ENCODE peak calls at places on chromosome 22, in six cellular contexts. H is AG04450, Q is fibroblast of mammary gland, K is fibroblast of the aortic adventitia, E is left ventricle myocardium inferior, O is MM.1S. N is an unnamed sample.

GRCh38 chr22:19430890-19431541 is 517 bp downstream of the HIRA start:
- DNase-seq in H (no peak), Q (peak), K (peak), E (peak), O (peak), N (peak)

GRCh38 chr22:23695748-23696325 is 5.0 kb downstream of the RGL4 start:
- DNase-seq in H (no peak), Q (no peak), K (no peak), E (no peak), O (no peak), N (no peak)

GRCh38 chr22:30882181-30882771 is 86.3 kb downstream of the MORC2 start:
- DNase-seq in H (no peak), Q (no peak), K (no peak), E (no peak), O (no peak), N (no peak)

GRCh38 chr22:46993626-46994025 is 231.2 kb downstream of the TBC1D22A start:
- DNase-seq in H (no peak), Q (no peak), K (no peak), E (no peak), O (no peak), N (no peak)

GRCh38 chr22:29704528-29705285 is 15.1 kb upstream of the CABP7 start:
- DNase-seq in H (peak), Q (peak), K (peak), E (no peak), O (no peak), N (no peak)

GRCh38 chr22:20268350-20269012 is 363 bp upstream of the RTN4R start:
- DNase-seq in H (no peak), Q (peak), K (peak), E (peak), O (peak), N (peak)

GRCh38 chr22:46027219-46028068 is 50.5 kb upstream of the WNT7B start:
- DNase-seq in H (no peak), Q (no peak), K (no peak), E (peak), O (peak), N (no peak)

GRCh38 chr22:30372915-30373314 is 14.3 kb downstream of the RNF215 start:
- DNase-seq in H (no peak), Q (no peak), K (no peak), E (no peak), O (no peak), N (no peak)

GRCh38 chr22:50347157-50347556 is 4.0 kb downstream of the PPP6R2 start:
- DNase-seq in H (no peak), Q (no peak), K (no peak), E (no peak), O (no peak), N (no peak)

GRCh38 chr22:22397292-22397870 is 111.2 kb downstream of the ZNF280B start:
- DNase-seq in H (no peak), Q (peak), K (peak), E (peak), O (no peak), N (peak)

GRCh38 chr22:19079691-19080090 is 42.5 kb downstream of the DGCR2 start:
- DNase-seq in H (no peak), Q (no peak), K (no peak), E (no peak), O (no peak), N (no peak)

GRCh38 chr22:22133910-22134309 is 110.7 kb upstream of the VPREB1 start:
- DNase-seq in H (no peak), Q (no peak), K (no peak), E (no peak), O (no peak), N (no peak)

GRCh38 chr22:22038178-22038880 is 55.7 kb upstream of the TOP3B start:
- DNase-seq in H (no peak), Q (no peak), K (peak), E (no peak), O (no peak), N (no peak)

GRCh38 chr22:20963201-20964052 is 3.6 kb upstream of the AIFM3 start:
- DNase-seq in H (no peak), Q (no peak), K (no peak), E (no peak), O (no peak), N (no peak)

GRCh38 chr22:21942939-21943338 is 9.7 kb downstream of the PPM1F start:
- DNase-seq in H (no peak), Q (peak), K (no peak), E (no peak), O (no peak), N (no peak)

GRCh38 chr22:34045311-34045710 is 125.0 kb upstream of the LARGE1 start:
- DNase-seq in H (no peak), Q (no peak), K (no peak), E (no peak), O (no peak), N (no peak)

GRCh38 chr22:41197046-41197807 is 7.9 kb upstream of the L3MBTL2 start:
- DNase-seq in H (no peak), Q (peak), K (peak), E (peak), O (peak), N (peak)
- TF ChIP-seq CTCF in H (peak), Q (no peak), K (peak), E (peak), O (peak), N (no peak)

GRCh38 chr22:44486538-44486937 is 11.5 kb downstream of the RTL6 start:
- DNase-seq in H (no peak), Q (no peak), K (no peak), E (no peak), O (no peak), N (no peak)

GRCh38 chr22:44489817-44490216 is 8.2 kb downstream of the RTL6 start:
- DNase-seq in H (no peak), Q (no peak), K (no peak), E (no peak), O (no peak), N (no peak)

GRCh38 chr22:44489026-44489425 is 9.0 kb downstream of the RTL6 start:
- DNase-seq in H (no peak), Q (no peak), K (no peak), E (no peak), O (no peak), N (no peak)

GRCh38 chr22:44485494-44485893 is 12.5 kb downstream of the RTL6 start:
- DNase-seq in H (no peak), Q (no peak), K (no peak), E (no peak), O (no peak), N (no peak)

GRCh38 chr22:44488354-44488753 is 9.7 kb downstream of the RTL6 start:
- DNase-seq in H (no peak), Q (no peak), K (no peak), E (no peak), O (no peak), N (no peak)
- TF ChIP-seq CTCF in H (no peak), Q (no peak), K (no peak), E (no peak), O (no peak), N (no peak)

GRCh38 chr22:26658671-26659478 is 1.5 kb downstream of the MIAT start:
- DNase-seq in H (peak), Q (peak), K (peak), E (no peak), O (peak), N (peak)

GRCh38 chr22:26658161-26658560 is 773 bp downstream of the MIAT start:
- DNase-seq in H (no peak), Q (no peak), K (no peak), E (no peak), O (peak), N (no peak)

GRCh38 chr22:26660961-26661578 is 3.7 kb downstream of the MIAT start:
- DNase-seq in H (no peak), Q (no peak), K (no peak), E (no peak), O (no peak), N (no peak)

GRCh38 chr22:26662160-26662559 is 4.8 kb downstream of the MIAT start:
- DNase-seq in H (no peak), Q (no peak), K (no peak), E (no peak), O (no peak), N (no peak)

GRCh38 chr22:26656896-26657851 is at the start of gene MIAT:
- DNase-seq in H (no peak), Q (no peak), K (no peak), E (no peak), O (peak), N (peak)
- TF ChIP-seq CTCF in H (no peak), Q (no peak), K (no peak), E (no peak), O (no peak), N (no peak)

GRCh38 chr22:17164392-17165024 is 5.4 kb upstream of the HDHD5 start:
- DNase-seq in H (no peak), Q (peak), K (no peak), E (no peak), O (no peak), N (no peak)
- TF ChIP-seq CTCF in H (peak), Q (peak), K (peak), E (no peak), O (peak), N (no peak)

DNA sequence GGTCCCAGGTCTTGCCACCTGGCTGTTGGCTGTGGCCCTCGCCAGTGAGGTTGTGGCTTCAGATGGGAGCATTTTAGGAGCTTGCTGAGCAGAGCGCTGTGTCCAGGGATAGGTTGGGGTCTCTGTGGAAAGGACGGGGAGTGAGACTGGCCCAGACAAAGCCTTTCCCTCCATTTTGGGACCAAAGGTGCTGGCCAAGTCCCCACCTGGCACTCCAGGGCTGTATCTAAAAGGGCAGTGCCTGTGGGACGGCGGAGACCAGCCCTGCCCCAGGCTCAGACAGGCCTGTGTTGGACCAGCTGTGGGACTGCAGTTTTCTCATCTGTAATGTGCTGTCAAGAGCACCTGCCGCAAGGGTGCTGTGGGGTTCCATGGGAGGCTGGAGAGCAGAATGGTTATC is 5.0 kb upstream of the KCTD17 start:
- DNase-seq in H (no peak), Q (no peak), K (no peak), E (no peak), O (no peak), N (no peak)
- TF ChIP-seq CTCF in H (no peak), Q (no peak), K (no peak), E (no peak), O (no peak), N (no peak)

DNA sequence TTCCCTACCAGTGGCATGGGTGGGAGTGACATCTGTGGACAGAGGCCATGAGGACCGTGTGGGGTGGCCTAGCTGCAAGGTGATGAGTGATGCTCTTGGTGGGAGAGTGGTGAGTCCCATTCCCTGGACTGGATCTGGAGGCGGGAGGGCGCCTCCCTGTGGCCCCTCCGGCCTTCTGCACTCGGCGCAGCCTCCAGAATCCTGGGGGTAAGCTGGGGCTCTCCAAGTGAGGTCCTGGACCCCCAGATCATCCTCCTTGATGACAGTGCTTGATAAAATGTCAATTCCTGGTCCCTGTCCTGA is 32.3 kb upstream of the PRR5 start:
- DNase-seq in H (no peak), Q (peak), K (no peak), E (no peak), O (no peak), N (no peak)
- TF ChIP-seq CTCF in H (peak), Q (peak), K (peak), E (peak), O (peak), N (no peak)

GRCh38 chr22:38724926-38725571 is 19.3 kb downstream of the GTPBP1 start:
- DNase-seq in H (no peak), Q (peak), K (peak), E (no peak), O (peak), N (no peak)
- TF ChIP-seq CTCF in H (peak), Q (peak), K (peak), E (peak), O (peak), N (peak)

DNA sequence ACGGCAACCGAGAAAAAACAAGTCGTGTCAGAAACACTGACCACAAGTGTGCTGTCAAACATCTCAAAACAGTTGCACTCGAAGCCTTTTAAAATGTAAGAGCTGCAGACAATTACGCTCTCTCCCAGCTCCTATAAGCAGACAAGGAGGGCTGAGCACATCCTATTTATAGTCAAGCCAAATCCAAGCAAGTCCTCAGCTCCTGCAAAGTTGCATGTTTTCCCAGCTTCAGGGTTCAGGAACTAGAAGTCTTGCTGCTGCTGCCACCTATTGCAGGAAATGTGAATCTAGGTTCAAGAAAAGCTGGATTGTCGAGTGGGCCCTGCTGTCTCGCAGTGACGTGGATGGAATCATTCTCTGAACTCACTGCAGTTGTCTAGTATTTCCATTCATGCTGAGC is 15.5 kb downstream of the EFCAB6 start:
- DNase-seq in H (peak), Q (peak), K (peak), E (no peak), O (no peak), N (no peak)
- TF ChIP-seq CTCF in H (peak), Q (peak), K (peak), E (peak), O (peak), N (no peak)

GRCh38 chr22:25172153-25172552 is 27.5 kb upstream of the CRYBB3 start:
- DNase-seq in H (no peak), Q (no peak), K (no peak), E (no peak), O (no peak), N (peak)
- TF ChIP-seq CTCF in H (no peak), Q (no peak), K (peak), E (peak), O (peak), N (peak)